ENCODE peak calls at places on chromosomes 2 and 18, in five cellular contexts. One of them, this sample, is unnamed. For H3K4me1, the result is how much of the 10 kb centered on the place peaks cover.

GRCh38 chr18:9823805-9824473 is 61.8 kb upstream of the TXNDC2 start:
- DNase-seq in lower lobe of right lung: no peak
- DNase-seq in OCI-LY7: no peak
- DNase-seq in heart left ventricle: no peak
- DNase-seq in IMR-90: peak
- DNase-seq in this sample: no peak

GRCh38 chr2:195343942-195344530 is 313.0 kb upstream of the SLC39A10 start:
- DNase-seq in lower lobe of right lung: no peak
- DNase-seq in IMR-90: peak
- DNase-seq in OCI-LY7: no peak
- DNase-seq in heart left ventricle: no peak
- DNase-seq in this sample: no peak

GRCh38 chr2:128441341-128442052 is 122.8 kb upstream of the HS6ST1 start:
- DNase-seq in OCI-LY7: no peak
- DNase-seq in heart left ventricle: no peak
- DNase-seq in IMR-90: no peak
- DNase-seq in lower lobe of right lung: no peak
- DNase-seq in this sample: no peak

GRCh38 chr2:37456479-37456878 is 112.0 kb downstream of the QPCT start:
- DNase-seq in OCI-LY7: peak
- DNase-seq in IMR-90: no peak
- DNase-seq in heart left ventricle: no peak
- DNase-seq in lower lobe of right lung: no peak
- DNase-seq in this sample: peak

GRCh38 chr2:96325038-96325883 is at the start of gene ITPRIPL1:
- DNase-seq in OCI-LY7: peak
- DNase-seq in lower lobe of right lung: no peak
- DNase-seq in heart left ventricle: no peak
- DNase-seq in IMR-90: no peak
- DNase-seq in this sample: no peak

GRCh38 chr18:70132999-70133398 is 72.5 kb downstream of the RTTN start:
- DNase-seq in lower lobe of right lung: no peak
- DNase-seq in heart left ventricle: no peak
- DNase-seq in OCI-LY7: no peak
- DNase-seq in IMR-90: peak
- DNase-seq in this sample: no peak

GRCh38 chr18:40855661-40856060 is 1099.4 kb upstream of the PIK3C3 start:
- DNase-seq in IMR-90: no peak
- DNase-seq in lower lobe of right lung: no peak
- DNase-seq in heart left ventricle: no peak
- DNase-seq in OCI-LY7: no peak
- DNase-seq in this sample: no peak

GRCh38 chr2:151637284-151637781 is 96.9 kb downstream of the NEB start:
- DNase-seq in heart left ventricle: no peak
- DNase-seq in OCI-LY7: peak
- DNase-seq in lower lobe of right lung: no peak
- DNase-seq in IMR-90: no peak
- DNase-seq in this sample: no peak

GRCh38 chr18:400466-400865 is 100.0 kb downstream of the COLEC12 start:
- DNase-seq in OCI-LY7: no peak
- DNase-seq in IMR-90: peak
- DNase-seq in lower lobe of right lung: no peak
- DNase-seq in heart left ventricle: no peak
- DNase-seq in this sample: no peak

GRCh38 chr2:8679827-8680731 is 1.8 kb upstream of the ID2 start:
- DNase-seq in OCI-LY7: peak
- DNase-seq in heart left ventricle: no peak
- DNase-seq in IMR-90: peak
- DNase-seq in lower lobe of right lung: peak
- DNase-seq in this sample: peak

GRCh38 chr2:180675170-180675569 is 305.2 kb upstream of the UBE2E3 start:
- DNase-seq in lower lobe of right lung: no peak
- DNase-seq in heart left ventricle: no peak
- DNase-seq in IMR-90: no peak
- DNase-seq in OCI-LY7: no peak
- DNase-seq in this sample: no peak

GRCh38 chr2:188369365-188369764 is 77.7 kb downstream of the GULP1 start:
- DNase-seq in lower lobe of right lung: no peak
- DNase-seq in heart left ventricle: no peak
- DNase-seq in OCI-LY7: peak
- DNase-seq in IMR-90: peak
- DNase-seq in this sample: peak

GRCh38 chr2:118046628-118047210 is 32.8 kb upstream of the CCDC93 start:
- DNase-seq in OCI-LY7: peak
- DNase-seq in lower lobe of right lung: no peak
- DNase-seq in IMR-90: peak
- DNase-seq in heart left ventricle: no peak
- DNase-seq in this sample: no peak

GRCh38 chr2:31125918-31126695 is 12.1 kb downstream of the GALNT14 start:
- DNase-seq in heart left ventricle: no peak
- DNase-seq in OCI-LY7: no peak
- DNase-seq in IMR-90: no peak
- DNase-seq in lower lobe of right lung: no peak
- DNase-seq in this sample: no peak

GRCh38 chr2:77629529-77629928 is 107.4 kb upstream of the LRRTM4 start:
- DNase-seq in OCI-LY7: no peak
- DNase-seq in heart left ventricle: no peak
- DNase-seq in lower lobe of right lung: no peak
- DNase-seq in IMR-90: no peak
- DNase-seq in this sample: no peak

GRCh38 chr2:17058772-17059402 is 393.3 kb upstream of the CYRIA start:
- DNase-seq in IMR-90: no peak
- DNase-seq in OCI-LY7: no peak
- DNase-seq in heart left ventricle: no peak
- DNase-seq in lower lobe of right lung: no peak
- DNase-seq in this sample: no peak

GRCh38 chr2:95043300-95043786 is 17.8 kb downstream of the MAL start:
- DNase-seq in lower lobe of right lung: peak
- DNase-seq in heart left ventricle: peak
- DNase-seq in IMR-90: peak
- DNase-seq in OCI-LY7: no peak
- DNase-seq in this sample: peak

GRCh38 chr2:197946562-197946961 is 142.2 kb downstream of the PLCL1 start:
- DNase-seq in OCI-LY7: no peak
- DNase-seq in lower lobe of right lung: no peak
- DNase-seq in IMR-90: no peak
- DNase-seq in heart left ventricle: no peak
- DNase-seq in this sample: no peak

GRCh38 chr2:9565436-9566153 is 10.0 kb upstream of the ADAM17 start:
- DNase-seq in OCI-LY7: no peak
- DNase-seq in heart left ventricle: no peak
- DNase-seq in lower lobe of right lung: no peak
- DNase-seq in IMR-90: peak
- DNase-seq in this sample: peak

DNA sequence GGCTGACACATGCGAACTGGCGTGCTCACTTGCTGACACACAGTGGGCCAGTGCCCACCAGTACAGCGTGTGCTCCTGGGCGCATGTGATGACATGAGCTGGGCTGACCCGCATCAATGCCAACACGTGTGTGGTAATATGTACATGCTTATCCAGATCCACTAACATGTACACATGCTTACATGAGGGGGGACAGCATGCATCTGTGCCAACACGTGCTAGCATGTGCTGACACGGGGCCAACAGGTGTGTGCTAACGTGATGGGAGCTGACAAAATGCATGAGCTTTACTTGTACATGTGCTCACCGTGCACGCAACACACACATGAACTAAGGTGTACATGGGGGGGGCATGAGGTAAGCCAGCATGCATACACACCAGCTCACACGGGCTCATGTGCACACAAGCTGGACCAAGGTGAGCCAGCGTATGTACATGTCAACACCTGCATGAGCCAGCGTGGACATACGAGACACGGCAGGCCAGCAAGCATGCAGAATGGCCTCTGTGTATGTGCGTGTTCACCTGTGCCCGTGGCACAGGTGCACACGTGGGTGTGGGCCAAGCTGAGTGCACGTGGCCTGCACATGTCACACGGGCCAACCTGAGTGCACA is 28.5 kb downstream of the GPC1 start:
- DNase-seq in lower lobe of right lung: no peak
- DNase-seq in IMR-90: no peak
- DNase-seq in heart left ventricle: peak
- DNase-seq in OCI-LY7: no peak
- DNase-seq in this sample: peak
- H3K4me1 ChIP-seq in lower lobe of right lung: under half
- H3K4me1 ChIP-seq in IMR-90: under half
- H3K4me1 ChIP-seq in heart left ventricle: under half
- H3K4me1 ChIP-seq in OCI-LY7: under half
- H3K4me1 ChIP-seq in this sample: under half

DNA sequence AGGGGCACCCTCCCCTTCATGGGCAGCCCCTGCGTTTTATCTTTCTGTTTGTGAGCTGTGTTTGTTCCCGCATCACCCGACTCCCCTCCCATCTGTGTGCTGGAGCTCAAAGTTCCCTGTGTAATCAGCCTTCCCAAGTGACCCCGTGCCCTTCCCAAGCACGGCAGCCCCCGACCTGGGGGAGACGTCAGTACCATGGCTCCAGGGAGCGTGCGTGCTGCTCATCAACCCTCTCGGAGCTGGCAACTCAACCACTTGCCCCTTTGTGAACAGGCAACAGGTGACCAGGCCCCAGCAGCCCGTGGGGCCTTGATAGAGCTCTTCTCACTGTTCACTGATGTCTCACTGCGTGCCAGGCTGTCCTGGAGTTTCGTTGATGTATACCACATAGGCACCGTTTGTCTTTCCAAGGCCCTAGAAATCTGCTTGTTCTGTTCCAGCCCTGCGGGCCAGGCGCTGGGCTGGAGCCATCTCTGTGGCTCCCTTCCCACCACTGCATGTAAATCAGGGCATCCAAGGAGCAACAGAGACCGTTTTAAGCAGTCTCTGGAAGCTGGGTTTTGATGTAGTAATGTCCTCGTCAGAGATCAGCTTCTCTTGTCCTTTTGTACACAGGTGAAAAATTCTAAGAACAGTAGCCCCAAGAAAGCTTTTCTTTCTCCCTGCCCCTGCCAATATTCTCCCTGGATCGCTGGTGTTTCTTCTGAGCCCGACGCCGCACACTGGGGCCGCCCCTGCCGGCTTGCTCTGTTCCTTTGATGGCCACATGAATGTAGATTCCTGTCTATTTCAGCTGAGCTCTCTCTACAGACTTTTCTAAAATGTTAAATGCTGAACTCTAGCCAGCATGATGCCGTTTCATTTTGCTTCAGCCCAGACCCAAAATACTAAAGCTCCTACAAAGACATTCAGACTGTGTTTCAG is 107.0 kb upstream of the PTPRM start:
- DNase-seq in heart left ventricle: peak
- DNase-seq in IMR-90: no peak
- DNase-seq in lower lobe of right lung: no peak
- DNase-seq in OCI-LY7: no peak
- DNase-seq in this sample: no peak
- H3K4me3 ChIP-seq in heart left ventricle: peak
- H3K4me3 ChIP-seq in IMR-90: peak
- H3K4me3 ChIP-seq in lower lobe of right lung: peak
- H3K4me3 ChIP-seq in OCI-LY7: no peak
- H3K4me3 ChIP-seq in this sample: no peak

DNA sequence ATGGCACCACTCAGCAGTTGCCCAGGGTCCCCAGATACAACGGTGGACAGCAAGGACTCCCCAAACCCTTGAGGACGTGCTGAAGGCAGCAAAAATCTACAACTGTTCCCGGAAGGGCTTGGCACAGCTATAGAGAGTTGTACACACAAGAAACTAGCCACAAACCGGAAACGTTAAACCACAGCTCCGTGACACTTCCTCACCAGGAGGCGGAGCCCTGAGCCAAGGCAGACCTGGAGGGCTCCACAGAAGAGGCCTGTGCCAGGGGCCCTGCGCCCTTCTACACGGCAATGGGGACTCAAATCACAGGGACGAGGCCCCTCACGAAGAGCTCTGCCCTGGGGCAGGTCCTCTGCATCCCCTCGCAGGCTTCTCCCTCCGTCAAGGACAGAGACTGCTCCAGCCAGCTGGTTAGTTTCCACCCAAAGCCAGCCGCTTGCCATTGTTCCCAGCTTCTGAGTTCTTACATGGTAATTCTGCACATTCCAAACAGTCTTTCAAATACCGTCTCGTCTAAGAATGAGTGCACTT is 133.3 kb downstream of the HDAC4 start:
- DNase-seq in heart left ventricle: no peak
- DNase-seq in lower lobe of right lung: peak
- DNase-seq in OCI-LY7: peak
- DNase-seq in IMR-90: peak
- DNase-seq in this sample: peak
- TF ChIP-seq CTCF in heart left ventricle: no peak
- TF ChIP-seq CTCF in lower lobe of right lung: peak
- TF ChIP-seq CTCF in OCI-LY7: peak
- TF ChIP-seq CTCF in IMR-90: peak
- TF ChIP-seq CTCF in this sample: no peak

DNA sequence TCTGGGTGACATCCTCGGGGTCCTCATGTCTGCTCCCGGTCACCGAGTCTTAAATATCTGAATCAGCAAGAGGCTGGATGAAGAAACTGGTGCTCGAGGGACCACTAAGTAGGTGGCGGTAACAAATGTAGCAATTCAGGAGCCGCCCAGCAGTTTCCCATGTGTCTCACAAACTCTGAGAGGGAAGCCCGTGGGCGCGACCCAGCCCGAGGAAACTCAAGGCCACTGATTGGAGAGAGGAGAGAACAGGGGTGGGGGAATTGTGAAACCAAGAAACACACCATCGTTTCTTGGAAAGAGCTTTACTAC is 10.7 kb downstream of the MLPH start:
- DNase-seq in IMR-90: peak
- DNase-seq in lower lobe of right lung: peak
- DNase-seq in heart left ventricle: no peak
- DNase-seq in OCI-LY7: no peak
- DNase-seq in this sample: no peak
- H3K4me1 ChIP-seq in IMR-90: under half
- H3K4me1 ChIP-seq in lower lobe of right lung: half or more
- H3K4me1 ChIP-seq in heart left ventricle: under half
- H3K4me1 ChIP-seq in OCI-LY7: under half
- H3K4me1 ChIP-seq in this sample: under half

DNA sequence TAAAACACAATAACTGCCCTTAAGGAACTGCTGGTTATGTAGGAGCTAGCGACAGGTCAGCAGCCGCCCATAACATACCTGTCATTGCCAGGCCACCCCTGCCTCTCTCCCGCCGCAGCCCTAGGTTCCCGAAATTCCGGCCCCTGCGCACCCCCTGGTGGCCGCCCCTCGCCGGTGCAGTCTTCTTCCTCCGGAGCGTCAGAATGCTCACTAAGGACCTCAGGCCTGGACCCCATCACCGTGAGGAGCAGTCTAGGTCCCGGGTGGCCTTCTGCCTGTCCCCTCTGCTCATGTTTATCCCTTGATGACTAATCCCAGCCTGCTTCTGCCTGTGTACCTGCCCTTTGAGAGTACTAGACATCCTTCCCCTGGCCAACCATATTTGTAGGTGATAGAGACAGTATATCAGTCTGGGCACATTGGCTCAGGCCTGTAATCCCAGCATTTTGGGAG is 115.7 kb upstream of the SLC1A4 start:
- DNase-seq in IMR-90: peak
- DNase-seq in OCI-LY7: peak
- DNase-seq in lower lobe of right lung: peak
- DNase-seq in heart left ventricle: peak
- DNase-seq in this sample: peak
- H3K4me3 ChIP-seq in IMR-90: no peak
- H3K4me3 ChIP-seq in OCI-LY7: peak
- H3K4me3 ChIP-seq in lower lobe of right lung: peak
- H3K4me3 ChIP-seq in heart left ventricle: peak
- H3K4me3 ChIP-seq in this sample: no peak

GRCh38 chr2:72220170-72220569 is 72.5 kb upstream of the CYP26B1 start:
- DNase-seq in OCI-LY7: peak
- DNase-seq in heart left ventricle: no peak
- DNase-seq in lower lobe of right lung: no peak
- DNase-seq in IMR-90: no peak
- DNase-seq in this sample: no peak
- TF ChIP-seq CTCF in OCI-LY7: peak
- TF ChIP-seq CTCF in heart left ventricle: no peak
- TF ChIP-seq CTCF in lower lobe of right lung: no peak
- TF ChIP-seq CTCF in IMR-90: peak
- TF ChIP-seq CTCF in this sample: no peak